ENCODE peak calls at places on chromosomes 13 and 19, in seven cellular contexts. D, B, V, G, H, P and Q are unnamed samples. For H3K27me3 and H3K4me1, the result is how much of the 10 kb centered on the place peaks cover.

GRCh38 chr19:39514840-39515550 is at the start of gene SELENOV:
- DNase-seq in D (no peak), B (no peak), V (no peak), G (no peak), H (no peak), P (peak), Q (peak)

GRCh38 chr13:56988543-56988942 is 152.2 kb upstream of the PRR20A start:
- DNase-seq in D (no peak), B (no peak), V (no peak), G (no peak), H (no peak), P (no peak), Q (no peak)

GRCh38 chr13:31072041-31072440 is 89.7 kb downstream of the HSPH1 start:
- DNase-seq in D (no peak), B (no peak), V (no peak), G (peak), H (no peak), P (no peak), Q (no peak)

GRCh38 chr13:31221057-31221456 is 21.3 kb downstream of the B3GLCT start:
- DNase-seq in D (no peak), B (no peak), V (no peak), G (no peak), H (no peak), P (no peak), Q (no peak)

GRCh38 chr19:369256-369655 is 24.7 kb upstream of the MIER2 start:
- DNase-seq in D (peak), B (no peak), V (no peak), G (no peak), H (no peak), P (no peak), Q (no peak)

GRCh38 chr13:61470801-61471200 is 55.2 kb upstream of the PCDH20 start:
- DNase-seq in D (no peak), B (no peak), V (no peak), G (no peak), H (no peak), P (no peak), Q (no peak)

GRCh38 chr19:50777830-50778303 is 7.6 kb downstream of the GPR32 start:
- DNase-seq in D (no peak), B (no peak), V (no peak), G (no peak), H (no peak), P (peak), Q (no peak)

GRCh38 chr13:35699181-35699580 is 222.7 kb upstream of the MAB21L1 start:
- DNase-seq in D (no peak), B (no peak), V (no peak), G (peak), H (no peak), P (no peak), Q (no peak)

GRCh38 chr19:16429066-16429758 is 42.6 kb downstream of the EPS15L1 start:
- DNase-seq in D (no peak), B (peak), V (no peak), G (no peak), H (no peak), P (no peak), Q (no peak)

GRCh38 chr13:28320884-28321574 is 173.9 kb downstream of the FLT1 start:
- DNase-seq in D (no peak), B (no peak), V (no peak), G (peak), H (no peak), P (no peak), Q (peak)

GRCh38 chr13:65472336-65472735 is 1757.8 kb downstream of the PCDH9 start:
- DNase-seq in D (no peak), B (no peak), V (no peak), G (no peak), H (no peak), P (no peak), Q (no peak)

GRCh38 chr19:42392165-42392564 is 2.1 kb upstream of the CNFN start:
- DNase-seq in D (no peak), B (no peak), V (no peak), G (no peak), H (no peak), P (no peak), Q (no peak)

GRCh38 chr13:103694033-103694432 is 627.8 kb upstream of the SLC10A2 start:
- DNase-seq in D (no peak), B (no peak), V (no peak), G (no peak), H (no peak), P (no peak), Q (no peak)

GRCh38 chr19:40365613-40366401 is 17.3 kb downstream of the PLD3 start:
- DNase-seq in D (peak), B (peak), V (peak), G (peak), H (no peak), P (peak), Q (peak)

GRCh38 chr19:1169921-1170885 is 3.9 kb downstream of the SBNO2 start:
- DNase-seq in D (peak), B (no peak), V (peak), G (peak), H (no peak), P (no peak), Q (no peak)

GRCh38 chr13:77265336-77265735 is 61.6 kb downstream of the MYCBP2 start:
- DNase-seq in D (no peak), B (no peak), V (no peak), G (no peak), H (no peak), P (no peak), Q (no peak)

GRCh38 chr13:32281083-32281482 is 34.1 kb downstream of the ZAR1L start:
- DNase-seq in D (no peak), B (no peak), V (no peak), G (no peak), H (no peak), P (no peak), Q (no peak)

GRCh38 chr19:37227996-37228395 is 10.0 kb downstream of the ZNF383 start:
- DNase-seq in D (no peak), B (no peak), V (no peak), G (no peak), H (peak), P (peak), Q (peak)

GRCh38 chr13:20495087-20496023 is 30.3 kb downstream of the CRYL1 start:
- DNase-seq in D (no peak), B (no peak), V (peak), G (peak), H (peak), P (peak), Q (peak)

GRCh38 chr19:50358483-50359431 is 6.7 kb downstream of the NAPSA start:
- DNase-seq in D (peak), B (peak), V (peak), G (peak), H (peak), P (no peak), Q (peak)

GRCh38 chr13:19845758-19846157 is 17.7 kb downstream of the ZMYM5 start:
- DNase-seq in D (no peak), B (no peak), V (peak), G (peak), H (no peak), P (no peak), Q (no peak)

GRCh38 chr19:8310342-8311055 is 2.3 kb upstream of the CD320 start:
- DNase-seq in D (no peak), B (no peak), V (peak), G (no peak), H (no peak), P (no peak), Q (no peak)

GRCh38 chr19:50701367-50701985 is 18.1 kb downstream of the SHANK1 start:
- DNase-seq in D (no peak), B (no peak), V (no peak), G (no peak), H (no peak), P (no peak), Q (no peak)

GRCh38 chr19:37565370-37565669 is 29.3 kb downstream of the ZNF571 start:
- DNase-seq in D (no peak), B (no peak), V (no peak), G (peak), H (no peak), P (no peak), Q (no peak)

GRCh38 chr13:76822691-76823267 is 63.4 kb downstream of the KCTD12 start:
- DNase-seq in D (no peak), B (no peak), V (no peak), G (peak), H (no peak), P (no peak), Q (no peak)

GRCh38 chr13:50613356-50613831 is 230.1 kb downstream of the DLEU7 start:
- DNase-seq in D (no peak), B (no peak), V (no peak), G (peak), H (no peak), P (no peak), Q (no peak)

GRCh38 chr19:18735324-18735723 is 51.8 kb downstream of the CRTC1 start:
- DNase-seq in D (no peak), B (no peak), V (no peak), G (no peak), H (no peak), P (no peak), Q (peak)

DNA sequence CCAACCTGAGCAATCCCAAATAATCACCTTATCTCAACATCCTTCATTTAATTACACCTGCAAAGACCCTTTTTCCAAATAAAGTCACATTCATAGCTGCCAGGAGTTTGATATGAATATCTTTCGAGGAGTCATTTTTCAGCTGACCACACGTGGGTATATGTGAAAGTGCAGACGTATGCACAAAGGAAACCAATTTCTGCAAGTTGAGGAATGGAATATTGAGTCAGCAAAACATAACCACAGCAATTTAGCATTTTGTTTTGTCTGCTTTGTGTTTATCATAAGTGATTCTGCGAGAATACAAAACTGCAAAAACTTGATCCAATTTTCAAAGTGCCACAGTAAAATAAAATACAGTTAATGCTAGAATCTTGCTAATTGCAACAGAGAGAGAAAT is 295.9 kb downstream of the SUCLA2 start:
- DNase-seq in D (no peak), B (no peak), V (no peak), G (peak), H (no peak), P (no peak), Q (no peak)
- H3K27me3 ChIP-seq in D (under half), B (under half), V (under half), G (under half), H (under half), P (under half), Q (under half)

GRCh38 chr19:33724021-33724722 is 72.5 kb upstream of the KCTD15 start:
- DNase-seq in D (peak), B (no peak), V (no peak), G (no peak), H (no peak), P (no peak), Q (peak)

GRCh38 chr19:33725567-33725966 is 71.1 kb upstream of the KCTD15 start:
- DNase-seq in D (peak), B (no peak), V (no peak), G (no peak), H (no peak), P (no peak), Q (no peak)

GRCh38 chr19:33722456-33723239 is 74.0 kb upstream of the KCTD15 start:
- DNase-seq in D (no peak), B (no peak), V (no peak), G (no peak), H (no peak), P (no peak), Q (peak)

GRCh38 chr19:33723512-33723911 is 73.2 kb upstream of the KCTD15 start:
- DNase-seq in D (peak), B (no peak), V (no peak), G (no peak), H (no peak), P (no peak), Q (no peak)

DNA sequence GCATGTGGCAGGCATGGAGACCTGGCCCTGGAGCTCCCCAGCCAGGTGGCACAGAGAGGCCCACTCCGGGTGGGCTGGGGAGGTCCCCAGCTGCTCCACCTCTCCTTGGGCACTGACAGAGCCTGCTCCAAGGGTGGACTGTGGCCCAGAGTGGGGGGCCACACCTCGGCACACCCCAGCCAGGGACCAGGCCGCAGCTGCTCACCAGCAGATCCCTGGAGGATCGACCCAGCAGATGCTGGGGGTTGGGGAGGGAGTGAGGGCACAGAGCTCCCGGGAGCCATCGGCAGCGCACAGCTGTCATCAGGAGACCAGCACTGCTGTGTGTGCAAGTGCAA is 72.0 kb upstream of the KCTD15 start:
- DNase-seq in D (peak), B (no peak), V (no peak), G (no peak), H (no peak), P (no peak), Q (peak)
- H3K27ac ChIP-seq in D (no peak), B (no peak), V (no peak), G (no peak), H (no peak), P (no peak), Q (peak)

DNA sequence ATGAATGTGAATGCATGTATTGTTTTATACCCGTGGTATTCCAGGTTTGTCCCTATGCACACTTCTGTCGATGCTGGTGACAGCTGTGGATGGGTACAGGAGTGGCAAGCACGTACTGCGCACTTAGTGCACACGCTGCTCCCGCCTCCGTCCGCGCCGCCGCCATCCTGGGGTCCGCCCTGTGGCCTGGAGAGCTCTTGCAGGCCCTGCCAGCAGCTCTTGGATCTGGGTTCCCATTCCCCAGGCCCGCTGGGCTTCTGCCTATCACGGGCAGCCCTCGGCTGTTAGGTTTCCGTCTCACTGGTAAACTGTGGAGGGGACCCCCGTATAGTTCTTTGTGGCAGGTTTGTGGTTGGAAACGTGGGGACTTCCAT is 4.0 kb downstream of the GNA11 start:
- DNase-seq in D (peak), B (peak), V (no peak), G (no peak), H (no peak), P (no peak), Q (no peak)
- H3K4me1 ChIP-seq in D (under half), B (half or more), V (under half), G (under half), H (under half), P (under half), Q (under half)

DNA sequence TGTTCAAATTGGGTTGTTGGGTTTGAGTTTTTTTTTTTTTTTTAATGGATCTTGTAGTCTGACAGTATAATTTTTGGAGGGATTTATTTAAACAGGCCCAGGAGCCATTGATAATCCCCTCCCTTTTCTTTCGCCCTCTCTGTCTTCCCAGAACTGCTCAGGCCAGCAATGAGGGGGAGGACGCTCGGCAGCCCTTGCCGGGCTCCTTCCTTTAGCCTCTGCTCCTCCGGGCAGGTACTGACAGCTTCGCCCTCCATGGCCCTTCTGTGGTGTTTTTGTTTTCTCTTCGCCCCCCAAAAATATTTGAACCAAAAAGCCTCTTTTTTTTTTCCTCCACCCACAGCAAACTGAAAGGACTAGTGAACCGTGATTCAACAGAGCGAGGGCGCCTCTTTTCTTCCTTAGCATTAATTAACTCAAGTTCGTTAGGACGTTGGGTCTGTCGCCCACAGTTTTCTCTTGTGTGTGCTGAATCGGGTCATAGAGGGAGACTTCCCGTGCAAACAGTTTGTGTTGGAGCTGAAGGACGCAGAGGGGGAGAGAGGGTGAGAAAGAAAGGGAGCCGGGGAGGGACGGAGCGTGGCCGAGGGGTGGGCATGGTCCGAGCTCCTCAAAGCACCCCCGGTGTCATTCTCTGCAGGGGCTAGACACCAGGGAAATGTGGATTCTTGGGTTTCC is 21.5 kb downstream of the NFIX start:
- DNase-seq in D (no peak), B (no peak), V (peak), G (no peak), H (no peak), P (peak), Q (no peak)
- H3K27me3 ChIP-seq in D (under half), B (under half), V (under half), G (under half), H (under half), P (half or more), Q (under half)

DNA sequence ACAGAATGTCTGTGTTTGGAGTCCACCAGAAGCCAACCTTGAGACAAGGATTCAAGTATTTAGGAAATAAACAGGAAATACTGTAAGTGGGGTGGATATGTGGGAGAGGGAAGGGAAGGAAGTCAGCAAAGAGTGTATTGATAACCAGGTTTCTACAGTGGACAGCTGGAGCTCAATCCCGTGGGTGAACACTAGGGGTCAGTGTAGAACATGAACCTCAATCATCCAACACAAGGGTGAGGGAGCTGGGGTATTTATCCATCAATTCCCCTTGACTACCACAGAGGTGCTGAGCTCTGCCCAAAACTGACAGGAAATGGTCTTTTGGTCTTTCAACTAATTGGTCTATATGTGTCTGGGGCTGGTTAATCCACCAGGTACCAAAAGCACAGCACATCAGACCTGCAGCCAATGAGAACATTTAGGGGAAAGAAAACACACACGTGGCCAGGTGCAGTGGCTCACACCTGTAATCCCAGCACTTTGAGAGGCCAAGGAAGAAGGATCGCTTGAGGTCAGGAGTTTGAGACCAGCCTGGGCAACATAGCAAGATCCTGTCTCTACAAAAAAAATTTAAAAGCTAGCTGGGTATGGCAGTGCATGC is 5.6 kb upstream of the SYDE1 start:
- DNase-seq in D (no peak), B (no peak), V (no peak), G (peak), H (peak), P (peak), Q (peak)
- H3K27ac ChIP-seq in D (no peak), B (peak), V (no peak), G (no peak), H (no peak), P (no peak), Q (no peak)

GRCh38 chr13:40432018-40432978 is 234.1 kb downstream of the FOXO1 start:
- DNase-seq in D (no peak), B (no peak), V (no peak), G (no peak), H (no peak), P (no peak), Q (no peak)
- H3K4me1 ChIP-seq in D (under half), B (under half), V (under half), G (under half), H (under half), P (under half), Q (under half)

GRCh38 chr19:35292986-35293732 is 1.2 kb downstream of the MAG start:
- DNase-seq in D (no peak), B (no peak), V (no peak), G (no peak), H (no peak), P (no peak), Q (peak)
- H3K27me3 ChIP-seq in D (under half), B (under half), V (under half), G (under half), H (under half), P (under half), Q (under half)

GRCh38 chr13:99271249-99271648 is 13.1 kb upstream of the GPR18 start:
- DNase-seq in D (no peak), B (no peak), V (no peak), G (no peak), H (no peak), P (no peak), Q (no peak)
- H3K27ac ChIP-seq in D (peak), B (no peak), V (no peak), G (no peak), H (no peak), P (no peak), Q (no peak)